ENCODE peak calls at places on chromosomes 2 and 18, in seven cellular contexts. One of them, this sample, is unnamed.

GRCh38 chr18:65544701-65545100 is 206.1 kb upstream of the CDH7 start:
- DNase-seq in adrenal gland: no peak
- DNase-seq in colonic mucosa: no peak
- DNase-seq in CD8-positive, alpha-beta T cell: no peak
- DNase-seq in left lung: no peak
- DNase-seq in lower lobe of right lung: no peak
- DNase-seq in gastrocnemius medialis: no peak
- DNase-seq in this sample: no peak

GRCh38 chr18:10417191-10417590 is 37.2 kb upstream of the APCDD1 start:
- DNase-seq in adrenal gland: no peak
- DNase-seq in colonic mucosa: no peak
- DNase-seq in CD8-positive, alpha-beta T cell: no peak
- DNase-seq in left lung: no peak
- DNase-seq in lower lobe of right lung: no peak
- DNase-seq in gastrocnemius medialis: no peak
- DNase-seq in this sample: no peak

GRCh38 chr2:134778372-134778771 is 59.6 kb upstream of the TMEM163 start:
- DNase-seq in adrenal gland: no peak
- DNase-seq in colonic mucosa: no peak
- DNase-seq in CD8-positive, alpha-beta T cell: no peak
- DNase-seq in left lung: no peak
- DNase-seq in lower lobe of right lung: no peak
- DNase-seq in gastrocnemius medialis: no peak
- DNase-seq in this sample: no peak

GRCh38 chr2:46943881-46944798 is 28.5 kb upstream of the MCFD2 start:
- DNase-seq in adrenal gland: no peak
- DNase-seq in colonic mucosa: no peak
- DNase-seq in CD8-positive, alpha-beta T cell: peak; percentile 57
- DNase-seq in left lung: no peak
- DNase-seq in lower lobe of right lung: no peak
- DNase-seq in gastrocnemius medialis: no peak
- DNase-seq in this sample: no peak

GRCh38 chr2:20299113-20299512 is 51.5 kb downstream of the PUM2 start:
- DNase-seq in adrenal gland: no peak
- DNase-seq in colonic mucosa: no peak
- DNase-seq in CD8-positive, alpha-beta T cell: no peak
- DNase-seq in left lung: no peak
- DNase-seq in lower lobe of right lung: no peak
- DNase-seq in gastrocnemius medialis: no peak
- DNase-seq in this sample: no peak

GRCh38 chr2:149219853-149220252 is 110.5 kb upstream of the LYPD6 start:
- DNase-seq in adrenal gland: no peak
- DNase-seq in colonic mucosa: no peak
- DNase-seq in CD8-positive, alpha-beta T cell: no peak
- DNase-seq in left lung: no peak
- DNase-seq in lower lobe of right lung: no peak
- DNase-seq in gastrocnemius medialis: no peak
- DNase-seq in this sample: no peak

GRCh38 chr2:68812256-68812655 is 58.9 kb downstream of the BMP10 start:
- DNase-seq in adrenal gland: no peak
- DNase-seq in colonic mucosa: no peak
- DNase-seq in CD8-positive, alpha-beta T cell: no peak
- DNase-seq in left lung: no peak
- DNase-seq in lower lobe of right lung: no peak
- DNase-seq in gastrocnemius medialis: no peak
- DNase-seq in this sample: no peak

GRCh38 chr2:120762341-120763061 is 26.8 kb downstream of the GLI2 start:
- DNase-seq in adrenal gland: no peak
- DNase-seq in colonic mucosa: no peak
- DNase-seq in CD8-positive, alpha-beta T cell: no peak
- DNase-seq in left lung: peak; percentile 52
- DNase-seq in lower lobe of right lung: peak; percentile 23
- DNase-seq in gastrocnemius medialis: no peak
- DNase-seq in this sample: peak; percentile 11

GRCh38 chr18:25111382-25112070 is 240.4 kb downstream of the ZNF521 start:
- DNase-seq in adrenal gland: no peak
- DNase-seq in colonic mucosa: no peak
- DNase-seq in CD8-positive, alpha-beta T cell: no peak
- DNase-seq in left lung: no peak
- DNase-seq in lower lobe of right lung: no peak
- DNase-seq in gastrocnemius medialis: no peak
- DNase-seq in this sample: no peak

GRCh38 chr2:96144481-96145027 is 686 bp downstream of the DUSP2 start:
- DNase-seq in adrenal gland: peak; percentile 48
- DNase-seq in colonic mucosa: no peak
- DNase-seq in CD8-positive, alpha-beta T cell: peak; percentile 54
- DNase-seq in left lung: peak; percentile 90
- DNase-seq in lower lobe of right lung: peak; percentile 68
- DNase-seq in gastrocnemius medialis: no peak
- DNase-seq in this sample: no peak

DNA sequence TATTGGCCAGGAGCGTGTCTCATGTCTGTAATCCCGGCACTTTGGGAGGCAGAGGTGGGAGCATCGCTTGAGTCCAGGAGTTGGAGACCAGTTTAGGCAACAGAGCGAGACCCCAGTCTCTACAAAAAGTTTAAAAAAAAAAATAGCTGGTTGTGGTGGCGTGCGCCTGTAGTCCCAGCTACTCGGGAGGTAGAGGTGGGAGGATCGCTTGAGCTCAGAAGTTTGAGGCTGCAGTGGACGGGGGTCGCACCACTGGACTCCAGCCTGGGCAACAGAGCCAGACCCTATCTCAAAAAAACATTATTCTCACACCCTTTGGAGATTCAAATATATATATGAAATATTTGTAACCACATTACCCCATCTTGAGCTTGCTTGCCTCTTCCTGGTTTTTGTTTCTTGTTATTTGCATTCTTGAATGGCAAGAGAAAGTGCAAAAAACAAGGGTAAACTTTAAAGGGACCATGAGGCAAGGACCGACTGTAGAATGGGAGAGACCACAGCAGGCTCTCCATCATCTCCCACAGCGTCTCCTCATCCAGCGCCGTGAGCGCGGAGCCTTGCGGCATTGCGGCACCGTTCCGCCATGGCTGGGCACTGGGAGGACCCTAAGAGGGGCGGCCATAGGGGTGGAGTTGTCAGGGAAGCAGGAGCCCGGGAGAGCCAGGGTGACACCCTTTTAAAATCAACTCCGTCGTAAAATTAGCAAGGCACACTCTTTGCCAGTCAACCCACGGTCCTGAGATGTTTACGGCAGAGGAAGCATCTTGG is 1.4 kb downstream of the ELP2 start:
- DNase-seq in adrenal gland: no peak
- DNase-seq in colonic mucosa: no peak
- DNase-seq in CD8-positive, alpha-beta T cell: no peak
- DNase-seq in left lung: peak; percentile 74
- DNase-seq in lower lobe of right lung: no peak
- DNase-seq in gastrocnemius medialis: no peak
- DNase-seq in this sample: no peak
- H3K4me1 ChIP-seq in adrenal gland: peaks cover 9% of the 10 kb centered on the region
- H3K4me1 ChIP-seq in colonic mucosa: peaks cover 7% of the 10 kb centered on the region
- H3K4me1 ChIP-seq in CD8-positive, alpha-beta T cell: peaks cover 47% of the 10 kb centered on the region
- H3K4me1 ChIP-seq in left lung: peaks cover 39% of the 10 kb centered on the region
- H3K4me1 ChIP-seq in lower lobe of right lung: peaks cover 26% of the 10 kb centered on the region
- H3K4me1 ChIP-seq in gastrocnemius medialis: peaks cover 23% of the 10 kb centered on the region
- H3K4me1 ChIP-seq in this sample: no peaks in the 10 kb centered on the region

GRCh38 chr2:98833172-98833916 is 102.4 kb upstream of the MGAT4A start:
- DNase-seq in adrenal gland: no peak
- DNase-seq in colonic mucosa: no peak
- DNase-seq in CD8-positive, alpha-beta T cell: no peak
- DNase-seq in left lung: no peak
- DNase-seq in lower lobe of right lung: no peak
- DNase-seq in gastrocnemius medialis: no peak
- DNase-seq in this sample: no peak
- TF ChIP-seq CTCF in adrenal gland: no peak
- TF ChIP-seq CTCF in colonic mucosa: no peak
- TF ChIP-seq CTCF in CD8-positive, alpha-beta T cell: no peak
- TF ChIP-seq CTCF in left lung: no peak
- TF ChIP-seq CTCF in lower lobe of right lung: no peak
- TF ChIP-seq CTCF in gastrocnemius medialis: no peak
- TF ChIP-seq CTCF in this sample: no peak

GRCh38 chr2:12731701-12732280 is 15.1 kb downstream of the TRIB2 start:
- DNase-seq in adrenal gland: no peak
- DNase-seq in colonic mucosa: no peak
- DNase-seq in CD8-positive, alpha-beta T cell: no peak
- DNase-seq in left lung: no peak
- DNase-seq in lower lobe of right lung: no peak
- DNase-seq in gastrocnemius medialis: no peak
- DNase-seq in this sample: no peak

GRCh38 chr2:12732663-12733062 is 15.9 kb downstream of the TRIB2 start:
- DNase-seq in adrenal gland: peak; percentile 51
- DNase-seq in colonic mucosa: no peak
- DNase-seq in CD8-positive, alpha-beta T cell: no peak
- DNase-seq in left lung: peak; percentile 77
- DNase-seq in lower lobe of right lung: no peak
- DNase-seq in gastrocnemius medialis: no peak
- DNase-seq in this sample: peak; percentile 52

GRCh38 chr2:12734914-12735654 is 18.3 kb downstream of the TRIB2 start:
- DNase-seq in adrenal gland: peak; percentile 64
- DNase-seq in colonic mucosa: no peak
- DNase-seq in CD8-positive, alpha-beta T cell: no peak
- DNase-seq in left lung: no peak
- DNase-seq in lower lobe of right lung: no peak
- DNase-seq in gastrocnemius medialis: no peak
- DNase-seq in this sample: no peak

GRCh38 chr2:12730265-12730664 is 13.5 kb downstream of the TRIB2 start:
- DNase-seq in adrenal gland: no peak
- DNase-seq in colonic mucosa: no peak
- DNase-seq in CD8-positive, alpha-beta T cell: no peak
- DNase-seq in left lung: no peak
- DNase-seq in lower lobe of right lung: no peak
- DNase-seq in gastrocnemius medialis: no peak
- DNase-seq in this sample: no peak

GRCh38 chr2:12733846-12734245 is 17.1 kb downstream of the TRIB2 start:
- DNase-seq in adrenal gland: no peak
- DNase-seq in colonic mucosa: no peak
- DNase-seq in CD8-positive, alpha-beta T cell: no peak
- DNase-seq in left lung: peak; percentile 68
- DNase-seq in lower lobe of right lung: no peak
- DNase-seq in gastrocnemius medialis: peak; percentile 75
- DNase-seq in this sample: no peak
- H3K4me1 ChIP-seq in adrenal gland: peaks cover 17% of the 10 kb centered on the region
- H3K4me1 ChIP-seq in colonic mucosa: no peaks in the 10 kb centered on the region
- H3K4me1 ChIP-seq in CD8-positive, alpha-beta T cell: peaks cover 47% of the 10 kb centered on the region
- H3K4me1 ChIP-seq in left lung: peaks cover 38% of the 10 kb centered on the region
- H3K4me1 ChIP-seq in lower lobe of right lung: peaks cover 57% of the 10 kb centered on the region
- H3K4me1 ChIP-seq in gastrocnemius medialis: peaks cover 30% of the 10 kb centered on the region
- H3K4me1 ChIP-seq in this sample: peaks cover 4% of the 10 kb centered on the region

GRCh38 chr2:164693834-164694233 is 72.6 kb upstream of the GRB14 start:
- DNase-seq in adrenal gland: no peak
- DNase-seq in colonic mucosa: no peak
- DNase-seq in CD8-positive, alpha-beta T cell: no peak
- DNase-seq in left lung: no peak
- DNase-seq in lower lobe of right lung: no peak
- DNase-seq in gastrocnemius medialis: no peak
- DNase-seq in this sample: no peak

GRCh38 chr2:164692114-164692513 is 70.8 kb upstream of the GRB14 start:
- DNase-seq in adrenal gland: no peak
- DNase-seq in colonic mucosa: no peak
- DNase-seq in CD8-positive, alpha-beta T cell: no peak
- DNase-seq in left lung: no peak
- DNase-seq in lower lobe of right lung: no peak
- DNase-seq in gastrocnemius medialis: no peak
- DNase-seq in this sample: no peak

GRCh38 chr2:164694275-164694695 is 73.0 kb upstream of the GRB14 start:
- DNase-seq in adrenal gland: no peak
- DNase-seq in colonic mucosa: no peak
- DNase-seq in CD8-positive, alpha-beta T cell: no peak
- DNase-seq in left lung: no peak
- DNase-seq in lower lobe of right lung: no peak
- DNase-seq in gastrocnemius medialis: no peak
- DNase-seq in this sample: no peak

GRCh38 chr2:164693390-164693789 is 72.1 kb upstream of the GRB14 start:
- DNase-seq in adrenal gland: no peak
- DNase-seq in colonic mucosa: no peak
- DNase-seq in CD8-positive, alpha-beta T cell: no peak
- DNase-seq in left lung: no peak
- DNase-seq in lower lobe of right lung: no peak
- DNase-seq in gastrocnemius medialis: no peak
- DNase-seq in this sample: no peak

GRCh38 chr2:164692958-164693357 is 71.7 kb upstream of the GRB14 start:
- DNase-seq in adrenal gland: no peak
- DNase-seq in colonic mucosa: no peak
- DNase-seq in CD8-positive, alpha-beta T cell: no peak
- DNase-seq in left lung: no peak
- DNase-seq in lower lobe of right lung: no peak
- DNase-seq in gastrocnemius medialis: no peak
- DNase-seq in this sample: no peak
- TF ChIP-seq CTCF in adrenal gland: no peak
- TF ChIP-seq CTCF in colonic mucosa: no peak
- TF ChIP-seq CTCF in CD8-positive, alpha-beta T cell: no peak
- TF ChIP-seq CTCF in left lung: no peak
- TF ChIP-seq CTCF in lower lobe of right lung: no peak
- TF ChIP-seq CTCF in gastrocnemius medialis: no peak
- TF ChIP-seq CTCF in this sample: no peak

GRCh38 chr2:173924285-173924684 is 40.9 kb downstream of the SP3 start:
- DNase-seq in adrenal gland: no peak
- DNase-seq in colonic mucosa: no peak
- DNase-seq in CD8-positive, alpha-beta T cell: no peak
- DNase-seq in left lung: no peak
- DNase-seq in lower lobe of right lung: no peak
- DNase-seq in gastrocnemius medialis: no peak
- DNase-seq in this sample: no peak

GRCh38 chr2:173926875-173927274 is 38.3 kb downstream of the SP3 start:
- DNase-seq in adrenal gland: no peak
- DNase-seq in colonic mucosa: no peak
- DNase-seq in CD8-positive, alpha-beta T cell: no peak
- DNase-seq in left lung: no peak
- DNase-seq in lower lobe of right lung: no peak
- DNase-seq in gastrocnemius medialis: no peak
- DNase-seq in this sample: no peak

GRCh38 chr2:173922760-173923159 is 42.4 kb downstream of the SP3 start:
- DNase-seq in adrenal gland: no peak
- DNase-seq in colonic mucosa: no peak
- DNase-seq in CD8-positive, alpha-beta T cell: no peak
- DNase-seq in left lung: no peak
- DNase-seq in lower lobe of right lung: no peak
- DNase-seq in gastrocnemius medialis: no peak
- DNase-seq in this sample: no peak

DNA sequence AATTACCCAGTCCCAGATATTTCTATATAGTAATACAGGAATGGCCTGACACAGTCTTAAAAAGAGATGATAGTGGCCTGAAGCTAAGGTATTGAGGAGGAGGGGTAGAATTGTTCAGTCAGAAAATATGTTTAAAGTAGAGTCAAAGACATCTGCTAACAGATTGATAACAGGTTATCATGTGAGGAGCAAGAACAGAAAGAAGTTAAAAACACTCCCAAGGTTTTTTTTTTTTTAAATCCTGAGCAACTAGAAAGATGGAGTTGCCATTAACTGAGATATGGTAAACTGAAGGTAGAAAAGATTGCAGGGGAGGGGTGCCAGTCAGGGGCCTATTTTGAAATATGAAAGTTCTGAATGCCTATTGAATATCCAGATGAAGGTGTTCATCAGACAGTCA is 43.1 kb downstream of the SP3 start:
- DNase-seq in adrenal gland: no peak
- DNase-seq in colonic mucosa: no peak
- DNase-seq in CD8-positive, alpha-beta T cell: no peak
- DNase-seq in left lung: no peak
- DNase-seq in lower lobe of right lung: no peak
- DNase-seq in gastrocnemius medialis: no peak
- DNase-seq in this sample: no peak
- H3K4me1 ChIP-seq in adrenal gland: no peaks in the 10 kb centered on the region
- H3K4me1 ChIP-seq in colonic mucosa: no peaks in the 10 kb centered on the region
- H3K4me1 ChIP-seq in CD8-positive, alpha-beta T cell: peaks cover 38% of the 10 kb centered on the region
- H3K4me1 ChIP-seq in left lung: peaks cover 49% of the 10 kb centered on the region
- H3K4me1 ChIP-seq in lower lobe of right lung: peaks cover 39% of the 10 kb centered on the region
- H3K4me1 ChIP-seq in gastrocnemius medialis: peaks cover 36% of the 10 kb centered on the region
- H3K4me1 ChIP-seq in this sample: peaks cover 5% of the 10 kb centered on the region

This sample was measured in uterus.